ENCODE peak calls at places on chromosomes 13 and 19, in four cellular contexts. A is fibroblast of pulmonary artery, T is fibroblast of lung, Y is Caco-2. G is an unnamed sample.

GRCh38 chr19:55319786-55320185 is 5.4 kb downstream of the TMEM150B start:
- DNase-seq in A (peak; percentile 42), Y (peak; percentile 47), T (peak; percentile 35), G (no peak)

GRCh38 chr13:98050041-98050466 is 92.8 kb upstream of the FARP1 start:
- DNase-seq in A (peak; percentile 17), Y (no peak), T (peak; percentile 26), G (no peak)

GRCh38 chr19:16225279-16226183 is 27.8 kb downstream of the AP1M1 start:
- DNase-seq in Y (no peak), T (no peak), A (no peak), G (no peak)

GRCh38 chr13:34174671-34175145 is 356.8 kb downstream of the RFC3 start:
- DNase-seq in Y (no peak), A (peak; percentile 53), T (peak; percentile 62), G (no peak)

GRCh38 chr19:3482507-3483225 is 575 bp downstream of the SMIM44 start:
- DNase-seq in A (no peak), T (no peak), Y (no peak), G (no peak)

GRCh38 chr19:2809387-2810140 is 10.1 kb upstream of the ZNF554 start:
- DNase-seq in A (no peak), T (no peak), Y (no peak), G (no peak)

GRCh38 chr19:45687599-45687998 is 4.2 kb downstream of the SNRPD2 start:
- DNase-seq in T (no peak), Y (no peak), A (no peak), G (no peak)

GRCh38 chr13:79869326-79869725 is 388.4 kb downstream of the NDFIP2 start:
- DNase-seq in A (peak; percentile 14), T (no peak), Y (peak; percentile 86), G (no peak)

GRCh38 chr13:113956571-113956970 is 17.3 kb downstream of the C13orf46 start:
- DNase-seq in Y (no peak), A (no peak), T (no peak), G (no peak)

GRCh38 chr13:77981191-77981925 is 62.7 kb upstream of the EDNRB start:
- DNase-seq in A (peak; percentile 47), T (peak; percentile 59), Y (no peak), G (no peak)

GRCh38 chr19:45243144-45243732 is 2.0 kb downstream of the EXOC3L2 start:
- DNase-seq in Y (no peak), A (no peak), T (no peak), G (no peak)

GRCh38 chr19:35090160-35090794 is 25.3 kb upstream of the FXYD3 start:
- DNase-seq in A (peak; percentile 66), Y (peak; percentile 57), T (peak; percentile 69), G (peak; percentile 82)

GRCh38 chr13:64928704-64929499 is 2301.2 kb downstream of the PCDH9 start:
- DNase-seq in T (peak; percentile 69), A (peak; percentile 84), Y (no peak), G (peak; percentile 28)

GRCh38 chr13:110008816-110009215 is 222.4 kb upstream of the IRS2 start:
- DNase-seq in Y (no peak), T (no peak), A (no peak), G (no peak)

GRCh38 chr13:60562081-60562764 is 165.2 kb downstream of the TDRD3 start:
- DNase-seq in Y (no peak), T (no peak), A (peak; percentile 27), G (no peak)

GRCh38 chr13:106507560-106508274 is 27.7 kb downstream of the EFNB2 start:
- DNase-seq in A (peak; percentile 96), T (peak; percentile 98), Y (no peak), G (peak; percentile 25)

GRCh38 chr13:94987869-94988268 is 275.5 kb upstream of the SOX21 start:
- DNase-seq in T (no peak), Y (no peak), A (no peak), G (no peak)

GRCh38 chr19:17953316-17953801 is 13.5 kb upstream of the KCNN1 start:
- DNase-seq in Y (no peak), T (no peak), A (no peak), G (no peak)

GRCh38 chr13:19794552-19795143 is 11.9 kb upstream of the PSPC1 start:
- DNase-seq in A (no peak), T (no peak), Y (peak; percentile 90), G (no peak)

GRCh38 chr13:99086149-99086868 is 108.4 kb upstream of the DOCK9 start:
- DNase-seq in T (peak; percentile 42), A (peak; percentile 51), Y (peak; percentile 81), G (peak; percentile 43)

GRCh38 chr13:33637978-33638743 is 179.8 kb upstream of the RFC3 start:
- DNase-seq in A (peak; percentile 53), T (peak; percentile 43), Y (no peak), G (no peak)

GRCh38 chr13:82657471-82657870 is 1224.8 kb downstream of the SLITRK1 start:
- DNase-seq in A (no peak), T (no peak), Y (no peak), G (no peak)

GRCh38 chr19:12801466-12802266 is at the start of the genes PRDX2 and THSD8:
- DNase-seq in Y (peak; percentile 90), A (peak; percentile 80), T (peak; percentile 68), G (no peak)

GRCh38 chr13:30142502-30143211 is 164.7 kb downstream of the KATNAL1 start:
- DNase-seq in Y (peak; percentile 66), A (peak; percentile 90), T (peak; percentile 94), G (peak; percentile 39)

GRCh38 chr19:3175761-3176714 is 2.5 kb upstream of the S1PR4 start:
- DNase-seq in T (peak; percentile 39), Y (no peak), A (peak; percentile 51), G (no peak)

GRCh38 chr13:110454227-110454859 is 107.2 kb downstream of the RAB20 start:
- DNase-seq in Y (no peak), T (no peak), A (no peak), G (no peak)

GRCh38 chr19:3783660-3784584 is 2.3 kb downstream of the MATK start:
- DNase-seq in A (no peak), Y (peak; percentile 40), T (no peak), G (peak; percentile 39)

GRCh38 chr19:55406869-55407624 is 541 bp downstream of the UBE2S start:
- DNase-seq in Y (peak; percentile 36), T (peak; percentile 37), A (peak; percentile 41), G (no peak)

GRCh38 chr13:100594731-100595130 is 6.1 kb upstream of the GGACT start:
- DNase-seq in T (no peak), Y (peak; percentile 34), A (no peak), G (peak; percentile 11)

GRCh38 chr13:72536668-72537399 is 190.6 kb downstream of the MZT1 start:
- DNase-seq in T (peak; percentile 28), Y (no peak), A (no peak), G (no peak)

GRCh38 chr13:83831796-83832195 is 50.5 kb downstream of the SLITRK1 start:
- DNase-seq in A (no peak), T (no peak), Y (no peak), G (no peak)

DNA sequence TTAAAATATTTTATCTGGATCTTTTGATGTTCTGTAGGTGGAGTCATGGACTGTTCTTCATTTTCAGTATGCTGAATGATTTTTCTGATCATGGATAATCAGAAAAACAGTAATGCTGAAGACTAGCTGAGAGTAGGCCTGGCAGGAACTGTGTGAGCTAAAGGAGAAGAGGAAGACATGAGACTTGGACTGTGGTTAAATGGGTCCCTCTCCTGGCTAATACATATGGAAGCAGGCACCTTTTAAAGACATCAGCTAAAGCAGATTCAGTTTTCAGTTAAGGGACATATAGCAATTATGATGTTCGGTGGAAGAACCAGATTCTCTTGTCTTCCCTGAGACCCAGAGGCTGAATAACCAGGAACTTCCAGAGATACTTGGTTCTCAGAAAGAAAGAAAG is 169.4 kb downstream of the OLFM4 start:
- DNase-seq in A (no peak), T (no peak), Y (no peak), G (no peak)
- TF ChIP-seq CTCF in A (no peak), T (no peak), Y (no peak), G (no peak)

DNA sequence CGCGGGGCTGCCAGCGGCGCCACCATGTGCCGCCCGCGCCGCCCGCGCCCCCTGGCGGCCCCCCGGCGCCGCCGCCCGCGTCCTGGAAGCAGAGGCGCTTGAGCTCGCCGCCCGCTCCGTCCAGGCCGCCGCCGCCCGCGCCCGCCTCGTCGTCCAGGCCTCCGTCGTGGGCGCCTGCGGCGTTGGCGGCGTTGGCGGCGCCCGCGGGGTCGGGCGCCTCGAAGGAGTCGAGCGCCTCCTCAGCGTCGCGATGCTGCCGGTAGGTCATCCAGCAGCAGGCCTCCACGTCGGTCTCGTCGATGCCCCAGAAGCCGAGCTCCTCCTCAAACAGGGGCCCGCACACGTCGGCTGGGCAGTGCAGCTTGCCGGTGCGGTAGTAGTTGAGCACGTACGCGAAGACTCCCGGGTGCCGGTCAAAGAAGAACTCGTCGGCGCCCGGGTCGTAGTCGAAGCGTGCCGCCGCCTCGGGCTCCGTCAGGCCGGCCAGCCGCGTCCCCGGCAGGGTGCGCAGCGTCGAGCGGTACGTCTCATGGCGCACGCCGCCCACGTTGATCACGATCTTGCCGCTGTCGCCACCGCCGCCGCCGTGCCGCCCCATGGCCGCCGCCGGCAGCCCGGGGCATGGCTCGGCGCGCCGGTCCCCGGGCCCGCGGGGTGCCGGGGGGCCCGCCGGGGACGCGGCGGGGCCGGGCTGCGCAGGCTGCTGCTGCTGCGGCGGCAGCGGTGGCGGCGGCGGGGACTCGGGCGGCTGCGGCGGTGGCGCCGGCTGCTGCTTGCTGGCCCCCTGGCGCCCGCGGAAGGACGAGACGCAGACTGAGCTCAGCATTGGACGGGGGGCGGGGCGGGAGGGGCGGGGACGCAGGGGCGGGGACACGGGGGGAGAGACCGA is 676 bp downstream of the KCNC3 start:
- DNase-seq in A (no peak), Y (peak; percentile 68), T (no peak), G (peak; percentile 57)
- TF ChIP-seq CTCF in A (no peak), Y (peak; percentile 11), T (no peak), G (peak; percentile 81)

DNA sequence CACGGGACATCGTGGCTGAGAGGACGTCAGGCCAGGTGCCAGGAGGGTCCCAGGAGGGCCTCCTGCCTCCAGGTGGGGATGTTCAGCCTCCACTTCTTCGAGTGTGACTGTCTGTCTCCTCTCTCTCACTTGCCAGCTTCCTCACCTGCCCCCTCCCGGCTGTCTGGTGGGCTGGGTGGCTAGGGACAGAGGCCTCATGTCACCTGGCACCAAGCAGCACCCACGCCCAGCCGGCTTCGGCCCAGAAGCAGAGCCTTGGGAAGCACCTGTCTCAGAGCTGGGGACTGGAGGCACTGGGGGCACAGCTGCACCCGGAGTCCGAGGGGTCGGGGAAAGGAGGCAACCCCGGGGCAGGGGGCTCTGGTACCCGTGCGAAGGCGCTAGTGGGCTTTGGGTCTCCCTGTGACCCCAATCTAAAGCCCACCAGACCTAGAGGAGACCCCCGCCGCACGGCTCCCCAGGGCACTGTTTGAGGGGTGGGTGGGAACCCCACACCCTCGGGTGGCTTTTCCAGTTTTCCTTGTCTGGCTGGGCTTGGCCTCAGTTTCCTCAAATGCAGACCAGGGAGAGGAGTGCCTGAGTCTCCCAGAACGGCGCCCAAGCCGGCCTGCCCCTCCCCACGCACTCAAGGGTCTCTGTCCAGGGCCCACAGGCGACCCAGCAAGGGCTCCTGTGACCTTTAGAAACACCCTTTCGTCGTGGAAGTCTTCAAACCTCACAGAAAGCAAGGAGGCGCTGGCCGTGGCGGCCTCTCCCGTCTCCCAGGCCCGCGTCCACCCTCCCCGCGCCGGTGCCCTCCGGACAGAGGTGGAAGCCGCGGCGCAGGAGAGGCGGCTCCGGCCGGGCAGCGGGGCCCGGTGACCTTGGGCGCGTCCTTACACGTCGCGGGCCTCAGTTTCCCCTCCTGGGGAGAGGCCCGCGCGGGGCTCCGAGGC is 656 bp upstream of the HCN2 start:
- DNase-seq in Y (peak; percentile 38), T (no peak), A (no peak), G (peak; percentile 64)
- TF ChIP-seq CTCF in Y (no peak), T (no peak), A (no peak), G (no peak)

GRCh38 chr13:23950736-23951510 is 53.6 kb upstream of the C1QTNF9B start:
- DNase-seq in Y (no peak), T (no peak), A (no peak), G (no peak)
- TF ChIP-seq CTCF in Y (no peak), T (no peak), A (peak; percentile 12), G (no peak)

GRCh38 chr13:45731455-45731854 is 29.3 kb downstream of the CBY2 start:
- DNase-seq in Y (no peak), T (no peak), A (no peak), G (no peak)

GRCh38 chr13:45728759-45729158 is 26.6 kb downstream of the CBY2 start:
- DNase-seq in A (peak; percentile 4), Y (peak; percentile 68), T (no peak), G (peak; percentile 42)
- TF ChIP-seq CTCF in A (peak; percentile 4), Y (peak; percentile 74), T (no peak), G (no peak)